ENCODE peak calls at places on chromosomes 12 and 14, in five cellular contexts. U is CD8-positive, alpha-beta T cell; V is breast epithelium; Q is NB4; O is astrocyte. K is an unnamed sample.
A peak's percentile ranks its signal among the peaks of the same experiment; 100 is the strongest.

GRCh38 chr12:11568762-11569478 is 80.6 kb upstream of the ETV6 start:
- DNase-seq in U (no peak), V (no peak), Q (no peak), O (no peak), K (no peak)

GRCh38 chr14:43019826-43020225 is 1413.2 kb downstream of the LRFN5 start:
- DNase-seq in U (no peak), V (no peak), Q (no peak), O (no peak), K (no peak)

GRCh38 chr14:53902307-53902706 is 54.3 kb downstream of the BMP4 start:
- DNase-seq in U (no peak), V (no peak), Q (no peak), O (no peak), K (no peak)

GRCh38 chr14:37903561-37904191 is 304.0 kb upstream of the SSTR1 start:
- DNase-seq in U (no peak), V (no peak), Q (peak; percentile 42), O (peak; percentile 8), K (peak; percentile 49)

GRCh38 chr14:61154606-61155005 is 126.5 kb downstream of the TMEM30B start:
- DNase-seq in U (no peak), V (no peak), Q (no peak), O (peak; percentile 76), K (no peak)

GRCh38 chr14:76771432-76771980 is 10.2 kb downstream of the VASH1 start:
- DNase-seq in U (no peak), V (peak; percentile 7), Q (no peak), O (no peak), K (no peak)

GRCh38 chr12:74689071-74689655 is 151.5 kb downstream of the ATXN7L3B start:
- DNase-seq in U (no peak), V (no peak), Q (peak; percentile 62), O (peak; percentile 38), K (peak; percentile 61)

GRCh38 chr12:42854826-42855225 is 265.3 kb upstream of the PRICKLE1 start:
- DNase-seq in U (no peak), V (no peak), Q (no peak), O (no peak), K (no peak)

GRCh38 chr12:58914457-58914856 is 5.8 kb downstream of the LRIG3 start:
- DNase-seq in U (no peak), V (no peak), Q (no peak), O (no peak), K (peak; percentile 51)

GRCh38 chr12:101666017-101666728 is 31.3 kb upstream of the CHPT1 start:
- DNase-seq in U (no peak), V (no peak), Q (no peak), O (no peak), K (no peak)

GRCh38 chr14:22875748-22876319 is 4.3 kb downstream of the LRP10 start:
- DNase-seq in U (no peak), V (no peak), Q (no peak), O (no peak), K (no peak)

GRCh38 chr14:68943107-68943506 is 36.0 kb downstream of the ACTN1 start:
- DNase-seq in U (no peak), V (no peak), Q (no peak), O (no peak), K (no peak)

GRCh38 chr14:57686317-57686716 is 179.6 kb downstream of the SLC35F4 start:
- DNase-seq in U (no peak), V (no peak), Q (no peak), O (no peak), K (no peak)

GRCh38 chr12:124225730-124226129 is 69.2 kb upstream of the RFLNA start:
- DNase-seq in U (no peak), V (no peak), Q (no peak), O (no peak), K (no peak)

GRCh38 chr14:64260418-64260817 is 33.8 kb downstream of the ESR2 start:
- DNase-seq in U (no peak), V (no peak), Q (no peak), O (no peak), K (no peak)

GRCh38 chr14:76644875-76645518 is 116.3 kb upstream of the VASH1 start:
- DNase-seq in U (no peak), V (no peak), Q (peak; percentile 49), O (no peak), K (peak; percentile 33)

GRCh38 chr14:101761032-101761880 is at the start of gene PPP2R5C:
- DNase-seq in U (peak; percentile 84), V (peak; percentile 84), Q (peak; percentile 92), O (peak; percentile 72), K (peak; percentile 50)

GRCh38 chr12:45509187-45509586 is 220.3 kb upstream of the ARID2 start:
- DNase-seq in U (no peak), V (no peak), Q (peak; percentile 93), O (no peak), K (peak; percentile 36)

GRCh38 chr14:61678966-61679365 is 16.3 kb upstream of the HIF1A start:
- DNase-seq in U (no peak), V (no peak), Q (no peak), O (peak; percentile 84), K (no peak)

GRCh38 chr12:29396774-29397173 is 15.8 kb upstream of the ERGIC2 start:
- DNase-seq in U (no peak), V (no peak), Q (no peak), O (peak; percentile 31), K (peak; percentile 71)

GRCh38 chr14:105142651-105143450 is 25.7 kb downstream of the JAG2 start:
- DNase-seq in U (no peak), V (no peak), Q (no peak), O (no peak), K (no peak)

GRCh38 chr12:94596596-94596995 is 53.8 kb downstream of the TMCC3 start:
- DNase-seq in U (no peak), V (no peak), Q (no peak), O (no peak), K (peak; percentile 54)

GRCh38 chr14:56199095-56199975 is 81.1 kb downstream of the PELI2 start:
- DNase-seq in U (no peak), V (no peak), Q (no peak), O (peak; percentile 97), K (peak; percentile 76)

GRCh38 chr12:116172224-116172849 is 105.2 kb downstream of the MED13L start:
- DNase-seq in U (no peak), V (no peak), Q (no peak), O (no peak), K (peak; percentile 23)

GRCh38 chr14:24297190-24297964 is 2.2 kb downstream of the DHRS1 start:
- DNase-seq in U (no peak), V (no peak), Q (peak; percentile 38), O (no peak), K (peak; percentile 72)

GRCh38 chr12:66668311-66668710 is 10.6 kb downstream of the GRIP1 start:
- DNase-seq in U (no peak), V (no peak), Q (no peak), O (no peak), K (no peak)

GRCh38 chr12:29681996-29682534 is 101.7 kb downstream of the TMTC1 start:
- DNase-seq in U (no peak), V (no peak), Q (no peak), O (peak; percentile 11), K (peak; percentile 43)

GRCh38 chr12:47651368-47652254 is 54.2 kb downstream of the RPAP3 start:
- DNase-seq in U (no peak), V (peak; percentile 48), Q (peak; percentile 74), O (peak; percentile 35), K (peak; percentile 43)

GRCh38 chr14:38210168-38210567 is 2.5 kb downstream of the SSTR1 start:
- DNase-seq in U (no peak), V (no peak), Q (no peak), O (no peak), K (peak; percentile 58)

GRCh38 chr14:74649167-74649566 is 37.1 kb upstream of the LTBP2 start:
- DNase-seq in U (no peak), V (no peak), Q (no peak), O (no peak), K (no peak)

GRCh38 chr12:109069307-109070231 is 17.2 kb downstream of the USP30 start:
- DNase-seq in U (no peak), V (no peak), Q (peak; percentile 30), O (no peak), K (no peak)

GRCh38 chr12:109064143-109064542 is 11.8 kb downstream of the USP30 start:
- DNase-seq in U (no peak), V (no peak), Q (no peak), O (no peak), K (no peak)

GRCh38 chr12:109065154-109065852 is 12.9 kb downstream of the USP30 start:
- DNase-seq in U (no peak), V (no peak), Q (no peak), O (no peak), K (no peak)

GRCh38 chr12:109065853-109066193 is 13.4 kb downstream of the USP30 start:
- DNase-seq in U (no peak), V (no peak), Q (no peak), O (no peak), K (no peak)
- H3K4me3 ChIP-seq in U (no peak overlapping the region), V (no peak overlapping the region), Q (no peak overlapping the region), O (no peak overlapping the region), K (no peak overlapping the region)

DNA sequence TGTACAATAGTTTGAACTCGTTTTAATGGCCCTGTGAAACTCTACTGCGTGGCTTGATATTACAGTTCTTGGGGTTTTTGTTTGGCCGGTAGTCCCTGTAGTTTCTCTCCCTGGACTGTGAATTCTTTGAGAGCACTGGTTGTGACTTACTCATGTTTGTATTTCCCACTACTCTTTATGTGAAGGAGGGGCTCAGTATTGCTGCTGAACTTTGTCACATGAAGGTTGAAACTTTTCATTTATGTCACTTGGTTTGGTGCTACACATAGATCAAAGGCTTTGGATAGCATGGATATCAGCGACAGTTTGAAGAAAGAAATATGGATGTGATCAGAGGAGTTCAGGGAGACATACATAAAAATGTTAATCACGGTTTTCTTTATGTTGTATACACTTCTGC is 1.5 kb upstream of the POU6F1 start:
- DNase-seq in U (no peak), V (no peak), Q (no peak), O (no peak), K (no peak)
- H3K4me3 ChIP-seq in U (no peak overlapping the region), V (no peak overlapping the region), Q (peak overlapping the region; percentile 70), O (no peak overlapping the region), K (no peak overlapping the region)

GRCh38 chr12:2098852-2099251 is 46.1 kb downstream of the CACNA1C start:
- DNase-seq in U (no peak), V (no peak), Q (no peak), O (no peak), K (no peak)
- H3K4me3 ChIP-seq in U (no peak overlapping the region), V (no peak overlapping the region), Q (no peak overlapping the region), O (no peak overlapping the region), K (no peak overlapping the region)

GRCh38 chr12:33437598-33437997 is 2.0 kb downstream of the SYT10 start:
- DNase-seq in U (no peak), V (no peak), Q (no peak), O (no peak), K (no peak)
- H3K4me3 ChIP-seq in U (no peak overlapping the region), V (no peak overlapping the region), Q (no peak overlapping the region), O (no peak overlapping the region), K (no peak overlapping the region)

GRCh38 chr12:10557766-10558165 is 52.1 kb downstream of the EIF2S3B start:
- DNase-seq in U (no peak), V (no peak), Q (no peak), O (no peak), K (peak; percentile 75)
- H3K4me3 ChIP-seq in U (peak overlapping the region; percentile 62), V (no peak overlapping the region), Q (no peak overlapping the region), O (no peak overlapping the region), K (no peak overlapping the region)

K was measured in bronchial epithelial cell.